ENCODE peak calls at places on chromosomes 11 and 22, in four cellular contexts. T is CD8-positive, alpha-beta T cell; P is GM23338; R is brain microvascular endothelial cell. M is an unnamed sample.

GRCh38 chr22:38513063-38513462 is 7.0 kb upstream of the DDX17 start:
- DNase-seq in T (peak), P (peak), R (no peak), M (no peak)

GRCh38 chr11:134532176-134532920 is 120.3 kb upstream of the B3GAT1 start:
- DNase-seq in T (no peak), P (no peak), R (no peak), M (peak)

GRCh38 chr22:21443735-21444421 is 23.3 kb upstream of the TMEM191C start:
- DNase-seq in T (no peak), P (no peak), R (no peak), M (no peak)

GRCh38 chr11:102807921-102808320 is 10.0 kb upstream of the MMP1 start:
- DNase-seq in T (no peak), P (peak), R (peak), M (no peak)

GRCh38 chr11:44427432-44427831 is 117.5 kb upstream of the ALX4 start:
- DNase-seq in T (no peak), P (peak), R (no peak), M (no peak)

GRCh38 chr22:28229566-28230483 is 310.8 kb upstream of the PITPNB start:
- DNase-seq in T (no peak), P (no peak), R (peak), M (no peak)

GRCh38 chr11:26730711-26731460 is 9.0 kb upstream of the SLC5A12 start:
- DNase-seq in T (no peak), P (no peak), R (peak), M (no peak)

GRCh38 chr11:118918128-118918685 is 7.5 kb downstream of the BCL9L start:
- DNase-seq in T (no peak), P (peak), R (peak), M (no peak)

GRCh38 chr11:130611791-130612251 is 163.4 kb downstream of the ADAMTS15 start:
- DNase-seq in T (no peak), P (no peak), R (peak), M (no peak)

GRCh38 chr11:120339394-120339890 is 3.2 kb downstream of the ARHGEF12 start:
- DNase-seq in T (no peak), P (peak), R (no peak), M (no peak)

GRCh38 chr11:79264284-79264683 is 176.5 kb downstream of the TENM4 start:
- DNase-seq in T (no peak), P (no peak), R (no peak), M (peak)

GRCh38 chr11:44421090-44421675 is 111.2 kb upstream of the ALX4 start:
- DNase-seq in T (no peak), P (no peak), R (no peak), M (no peak)

GRCh38 chr11:32434387-32435151 is 770 bp downstream of the WT1 start:
- DNase-seq in T (no peak), P (peak), R (no peak), M (no peak)

GRCh38 chr11:128103278-128103873 is 484.0 kb downstream of the ETS1 start:
- DNase-seq in T (no peak), P (no peak), R (no peak), M (no peak)

GRCh38 chr11:2741377-2742131 is 41.8 kb upstream of the KCNQ1OT1 start:
- DNase-seq in T (no peak), P (no peak), R (peak), M (no peak)

GRCh38 chr11:72745511-72745910 is 6.7 kb downstream of the ARAP1 start:
- DNase-seq in T (no peak), P (no peak), R (no peak), M (no peak)

GRCh38 chr22:28021116-28021997 is 102.3 kb upstream of the PITPNB start:
- DNase-seq in T (no peak), P (no peak), R (no peak), M (no peak)

GRCh38 chr11:11311169-11311568 is 41.9 kb downstream of the CSNK2A3 start:
- DNase-seq in T (no peak), P (no peak), R (no peak), M (no peak)

GRCh38 chr11:33635161-33635560 is 65.5 kb downstream of the C11orf91 start:
- DNase-seq in T (no peak), P (no peak), R (peak), M (no peak)

GRCh38 chr11:72736452-72737069 is 15.6 kb downstream of the ARAP1 start:
- DNase-seq in T (peak), P (no peak), R (peak), M (no peak)

GRCh38 chr11:102320166-102320565 is 2.9 kb downstream of the BIRC3 start:
- DNase-seq in T (no peak), P (no peak), R (no peak), M (no peak)

GRCh38 chr11:108199446-108200321 is 22.8 kb downstream of the NPAT start:
- DNase-seq in T (no peak), P (peak), R (peak), M (no peak)

GRCh38 chr22:42336527-42337227 is 66.2 kb upstream of the TCF20 start:
- DNase-seq in T (no peak), P (no peak), R (no peak), M (no peak)

GRCh38 chr22:30569674-30570202 is 4.7 kb downstream of the GAL3ST1 start:
- DNase-seq in T (no peak), P (no peak), R (no peak), M (no peak)

GRCh38 chr11:9825895-9826294 is 162.0 kb downstream of the SWAP70 start:
- DNase-seq in T (no peak), P (no peak), R (no peak), M (no peak)

GRCh38 chr22:22395230-22395629 is 113.3 kb downstream of the ZNF280B start:
- DNase-seq in T (no peak), P (no peak), R (no peak), M (no peak)

GRCh38 chr11:2488004-2488403 is 43.2 kb downstream of the KCNQ1 start:
- DNase-seq in T (no peak), P (no peak), R (no peak), M (no peak)

GRCh38 chr22:30705710-30706651 is 11.3 kb downstream of the OSBP2 start:
- DNase-seq in T (no peak), P (no peak), R (peak), M (peak)

GRCh38 chr11:73347067-73347466 is 29.1 kb upstream of the RELT start:
- DNase-seq in T (no peak), P (no peak), R (no peak), M (no peak)

GRCh38 chr11:72842126-72842525 is 27.9 kb downstream of the ATG16L2 start:
- DNase-seq in T (no peak), P (no peak), R (no peak), M (peak)

GRCh38 chr11:72828081-72828567 is 13.9 kb downstream of the ATG16L2 start:
- DNase-seq in T (no peak), P (no peak), R (no peak), M (no peak)

GRCh38 chr11:79092791-79093313 is 348.0 kb downstream of the TENM4 start:
- DNase-seq in T (no peak), P (no peak), R (peak), M (peak)

GRCh38 chr11:8253566-8253965 is 10.1 kb downstream of the LMO1 start:
- DNase-seq in T (no peak), P (no peak), R (no peak), M (no peak)

GRCh38 chr11:58900479-58901420 is 38.5 kb upstream of the GLYATL1 start:
- DNase-seq in T (no peak), P (peak), R (peak), M (peak)

GRCh38 chr11:117199061-117199915 is at the start of gene TAGLN:
- DNase-seq in T (no peak), P (peak), R (peak), M (peak)

GRCh38 chr11:117197516-117198456 is 1.4 kb upstream of the TAGLN start:
- DNase-seq in T (no peak), P (peak), R (no peak), M (no peak)

GRCh38 chr11:117197006-117197405 is 2.2 kb upstream of the TAGLN start:
- DNase-seq in T (no peak), P (no peak), R (no peak), M (no peak)

GRCh38 chr11:117199916-117200812 is 994 bp downstream of the TAGLN start:
- DNase-seq in T (no peak), P (no peak), R (no peak), M (no peak)

DNA sequence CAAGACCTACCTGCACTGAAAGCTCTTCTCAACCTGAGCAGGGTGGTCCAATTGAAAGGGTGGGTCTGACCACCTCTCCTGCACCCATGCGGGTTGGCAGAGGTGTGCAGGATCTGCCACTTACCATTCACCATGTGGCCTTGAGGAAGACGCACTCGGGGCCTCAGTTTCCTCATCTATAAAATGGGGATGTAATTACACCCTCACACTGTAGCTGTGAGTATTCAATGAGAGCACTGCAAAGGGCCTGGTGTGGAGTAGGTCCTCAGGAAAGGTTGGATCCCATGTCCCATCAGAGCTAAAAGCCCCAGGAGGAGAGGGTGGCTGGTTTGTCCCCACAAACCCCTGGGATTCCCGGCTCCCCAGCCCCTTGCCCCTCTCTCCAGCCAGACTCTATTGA is 557 bp upstream of the TAGLN start:
- DNase-seq in T (no peak), P (no peak), R (no peak), M (no peak)
- H3K4me3 ChIP-seq in T (no peak), P (peak), R (peak), M (peak)

GRCh38 chr11:35061516-35062440 is 77.2 kb upstream of the CD44 start:
- DNase-seq in T (no peak), P (no peak), R (no peak), M (no peak)

GRCh38 chr11:35065566-35065965 is 73.4 kb upstream of the CD44 start:
- DNase-seq in T (no peak), P (no peak), R (no peak), M (no peak)

GRCh38 chr11:35066029-35066428 is 72.9 kb upstream of the CD44 start:
- DNase-seq in T (no peak), P (no peak), R (no peak), M (peak)

GRCh38 chr11:35063453-35063852 is 75.5 kb upstream of the CD44 start:
- DNase-seq in T (no peak), P (no peak), R (no peak), M (no peak)

DNA sequence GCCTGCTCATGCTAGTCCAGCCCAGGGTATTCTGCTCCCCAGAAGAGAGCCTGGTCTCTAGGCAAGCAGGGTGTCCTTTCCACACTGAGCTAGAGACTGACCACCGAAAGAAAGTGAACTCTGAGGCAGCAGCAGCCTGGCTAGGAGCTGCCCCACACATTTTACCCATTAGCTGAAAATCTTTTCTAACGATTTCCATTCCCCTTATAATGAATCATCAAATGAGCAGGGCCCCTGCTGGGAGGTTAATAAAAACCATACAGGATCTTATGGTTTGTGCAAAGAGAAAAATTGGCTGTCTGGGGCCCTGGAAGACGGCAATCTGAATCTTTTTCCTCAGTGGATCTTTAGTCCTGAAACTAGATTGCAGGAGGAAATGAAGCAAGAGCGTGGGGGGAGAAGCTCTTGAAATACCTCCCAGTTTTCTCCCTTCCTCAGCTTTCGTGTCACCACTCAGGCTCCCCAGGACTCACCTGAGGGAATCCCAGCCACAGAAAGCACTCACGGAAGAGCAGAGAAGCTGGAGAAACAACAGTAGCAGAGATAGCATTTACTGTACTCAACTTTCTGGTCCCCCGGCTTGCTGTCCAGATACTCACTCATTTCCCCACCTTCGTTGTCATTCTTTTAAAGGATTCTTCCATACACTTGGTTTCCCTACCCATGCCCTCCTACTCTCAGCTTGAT is 74.7 kb upstream of the CD44 start:
- DNase-seq in T (no peak), P (no peak), R (peak), M (no peak)
- TF ChIP-seq CTCF in T (no peak), P (no peak), R (no peak), M (no peak)

GRCh38 chr11:77175869-77176539 is 48.0 kb downstream of the MYO7A start:
- DNase-seq in T (no peak), P (peak), R (no peak), M (no peak)
- H3K4me3 ChIP-seq in T (no peak), P (peak), R (no peak), M (no peak)

GRCh38 chr11:97454988-97455387 is 1065.2 kb downstream of the JRKL start:
- DNase-seq in T (no peak), P (peak), R (peak), M (no peak)
- TF ChIP-seq CTCF in T (no peak), P (peak), R (peak), M (peak)

DNA sequence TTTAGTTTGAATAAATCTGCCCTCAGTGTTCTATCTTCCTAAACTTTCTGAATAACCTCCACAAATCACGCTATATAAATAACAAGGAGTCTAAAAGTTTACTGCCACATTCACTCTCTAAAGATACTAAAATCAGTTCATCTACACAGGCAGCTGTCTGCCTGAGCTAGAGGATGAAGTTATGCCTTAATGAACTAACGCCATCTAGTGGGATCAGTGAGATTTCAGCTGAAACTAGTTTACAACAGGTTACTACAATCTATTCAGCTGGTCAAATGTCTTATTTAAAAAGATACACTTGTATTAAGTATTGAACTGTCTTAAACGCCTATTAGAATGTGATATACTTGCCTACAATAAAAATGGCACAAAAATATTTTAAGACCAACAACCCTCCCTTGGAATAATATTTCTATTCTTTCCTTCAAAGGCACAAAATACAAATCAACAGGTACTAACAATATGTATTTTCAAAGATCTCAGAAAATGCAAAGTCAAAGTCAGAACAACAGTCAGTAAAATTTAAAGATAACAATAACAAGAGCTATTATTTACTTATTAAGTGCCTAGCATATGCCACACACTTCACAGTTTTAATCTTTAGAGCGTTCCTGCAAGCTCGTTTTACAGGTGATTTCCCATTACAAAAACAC is 84.1 kb downstream of the LARGE2 start:
- DNase-seq in T (no peak), P (peak), R (peak), M (no peak)
- H3K4me3 ChIP-seq in T (no peak), P (no peak), R (no peak), M (no peak)

DNA sequence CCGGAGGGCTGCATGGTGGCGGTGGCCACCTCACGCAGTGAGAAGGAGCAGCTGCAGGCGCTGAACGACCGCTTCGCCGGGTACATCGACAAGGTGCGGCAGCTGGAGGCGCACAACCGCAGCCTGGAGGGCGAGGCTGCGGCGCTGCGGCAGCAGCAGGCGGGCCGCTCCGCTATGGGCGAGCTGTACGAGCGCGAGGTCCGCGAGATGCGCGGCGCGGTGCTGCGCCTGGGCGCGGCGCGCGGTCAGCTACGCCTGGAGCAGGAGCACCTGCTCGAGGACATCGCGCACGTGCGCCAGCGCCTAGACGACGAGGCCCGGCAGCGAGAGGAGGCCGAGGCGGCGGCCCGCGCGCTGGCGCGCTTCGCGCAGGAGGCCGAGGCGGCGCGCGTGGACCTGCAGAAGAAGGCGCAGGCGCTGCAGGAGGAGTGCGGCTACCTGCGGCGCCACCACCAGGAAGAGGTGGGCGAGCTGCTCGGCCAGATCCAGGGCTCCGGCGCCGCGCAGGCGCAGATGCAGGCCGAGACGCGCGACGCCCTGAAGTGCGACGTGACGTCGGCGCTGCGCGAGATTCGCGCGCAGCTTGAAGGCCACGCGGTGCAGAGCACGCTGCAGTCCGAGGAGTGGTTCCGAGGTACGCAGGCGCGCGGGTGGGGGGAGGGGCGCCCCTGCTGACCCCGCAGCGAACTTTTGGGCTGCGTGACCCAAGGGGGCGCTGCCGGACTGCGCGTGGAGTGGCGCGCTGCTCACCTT is 670 bp downstream of the NEFH start:
- DNase-seq in T (no peak), P (peak), R (no peak), M (no peak)
- TF ChIP-seq CTCF in T (no peak), P (peak), R (no peak), M (peak)

DNA sequence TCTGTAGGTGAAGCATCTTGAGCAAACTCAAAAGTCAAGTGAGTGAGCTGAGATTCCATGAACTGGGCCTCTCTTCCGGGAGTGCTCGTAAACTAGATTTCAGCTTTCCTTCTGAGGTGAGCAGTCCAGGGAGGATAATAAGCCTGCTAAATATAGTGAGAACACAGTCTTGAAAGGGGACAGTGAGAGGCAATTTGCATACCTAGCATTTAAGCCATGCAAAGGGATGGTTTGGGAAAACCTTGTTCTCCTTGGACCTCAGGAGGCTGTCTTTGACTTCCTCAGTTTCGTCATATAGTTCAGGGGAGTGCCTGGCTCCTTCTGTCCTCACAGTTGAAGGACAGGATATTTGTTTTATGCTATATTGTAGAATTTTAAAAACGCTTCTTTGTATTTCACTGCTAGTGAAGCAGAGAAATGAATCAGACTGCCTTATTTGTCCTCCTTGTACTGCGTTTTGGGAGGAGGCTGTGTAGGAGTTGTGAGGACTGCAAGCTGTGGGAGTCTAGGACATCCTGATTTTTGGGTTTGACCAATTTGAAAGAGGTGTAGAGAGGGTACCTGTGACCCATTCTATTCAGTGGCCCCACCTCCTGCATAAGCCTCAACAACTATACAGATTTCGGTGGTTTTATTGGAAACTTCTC is 11.0 kb upstream of the SORL1-AS1 start:
- DNase-seq in T (no peak), P (no peak), R (no peak), M (no peak)
- H3K4me3 ChIP-seq in T (peak), P (no peak), R (no peak), M (no peak)

DNA sequence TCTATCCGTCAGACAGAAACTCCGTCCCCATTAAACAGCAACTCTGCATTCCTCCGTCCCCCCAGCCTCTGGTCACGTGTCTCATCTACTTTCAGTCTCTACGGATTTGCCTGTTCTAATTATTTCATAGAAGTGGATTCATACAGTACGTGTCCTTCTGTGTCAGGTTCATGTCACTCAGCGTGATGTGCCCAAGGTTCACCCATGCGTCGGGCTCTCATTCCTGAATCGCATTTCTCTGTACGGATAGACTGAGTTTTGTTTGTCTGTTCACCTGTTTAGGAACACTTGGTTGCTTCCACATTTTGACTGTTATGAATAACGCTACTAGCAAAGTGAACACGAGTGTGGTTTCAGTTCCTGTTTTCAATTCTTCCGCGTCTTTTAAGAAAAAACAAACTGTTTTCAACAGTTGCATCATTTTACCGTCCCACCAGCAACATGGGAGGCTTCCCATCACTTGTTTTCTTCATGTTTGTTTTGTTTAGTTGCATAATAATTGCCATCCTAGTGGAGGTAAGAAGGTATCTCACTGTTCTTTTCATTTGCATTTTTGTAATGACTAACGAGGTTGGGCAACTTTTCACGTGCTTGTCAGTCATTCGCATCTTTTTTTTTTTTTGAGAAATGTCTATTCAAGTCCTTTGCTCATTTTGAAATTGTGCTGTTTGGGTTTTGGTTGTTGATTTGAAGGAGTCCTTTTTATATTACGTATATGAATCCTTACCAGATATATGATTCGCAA is 8.9 kb upstream of the NLRP6 start:
- DNase-seq in T (no peak), P (peak), R (no peak), M (no peak)
- TF ChIP-seq CTCF in T (no peak), P (no peak), R (no peak), M (no peak)